ENCODE peak calls at places on chromosome 11, in seven cellular contexts. One of them, this sample, is unnamed.

GRCh38 chr11:119028346-119029068 is 2.2 kb downstream of the SLC37A4 start:
- ATAC-seq in left lung: no peak
- ATAC-seq in upper lobe of right lung: no peak
- ATAC-seq in activated CD8-positive, alpha-beta memory T cell treated with anti-CD3 and anti-CD28 coated beads, Interleukin-2, amount 10 ng/mL, durations not matched to agents 7 days and 5 days: no peak
- ATAC-seq in GM12878: no peak
- ATAC-seq in right lobe of liver: peak; percentile 47
- ATAC-seq in activated T-cell treated with anti-CD3 and anti-CD28 coated beads, Interleukin-2, amount 50 U/mL, for 4 hours: no peak
- ATAC-seq in this sample: no peak

GRCh38 chr11:36288442-36289225 is 590 bp downstream of the COMMD9 start:
- ATAC-seq in upper lobe of right lung: peak; percentile 43
- ATAC-seq in activated T-cell treated with anti-CD3 and anti-CD28 coated beads, Interleukin-2, amount 50 U/mL, for 4 hours: no peak
- ATAC-seq in GM12878: no peak
- ATAC-seq in right lobe of liver: peak; percentile 59
- ATAC-seq in activated CD8-positive, alpha-beta memory T cell treated with anti-CD3 and anti-CD28 coated beads, Interleukin-2, amount 10 ng/mL, durations not matched to agents 7 days and 5 days: no peak
- ATAC-seq in left lung: peak; percentile 44
- ATAC-seq in this sample: no peak

GRCh38 chr11:34730544-34731295 is 109.8 kb downstream of the EHF start:
- ATAC-seq in activated T-cell treated with anti-CD3 and anti-CD28 coated beads, Interleukin-2, amount 50 U/mL, for 4 hours: no peak
- ATAC-seq in left lung: no peak
- ATAC-seq in GM12878: no peak
- ATAC-seq in right lobe of liver: no peak
- ATAC-seq in activated CD8-positive, alpha-beta memory T cell treated with anti-CD3 and anti-CD28 coated beads, Interleukin-2, amount 10 ng/mL, durations not matched to agents 7 days and 5 days: no peak
- ATAC-seq in upper lobe of right lung: no peak
- ATAC-seq in this sample: no peak

GRCh38 chr11:86116386-86116726 is 47.5 kb upstream of the PICALM start:
- ATAC-seq in activated T-cell treated with anti-CD3 and anti-CD28 coated beads, Interleukin-2, amount 50 U/mL, for 4 hours: peak; percentile 94
- ATAC-seq in right lobe of liver: no peak
- ATAC-seq in left lung: peak; percentile 73
- ATAC-seq in GM12878: peak; percentile 94
- ATAC-seq in activated CD8-positive, alpha-beta memory T cell treated with anti-CD3 and anti-CD28 coated beads, Interleukin-2, amount 10 ng/mL, durations not matched to agents 7 days and 5 days: peak; percentile 91
- ATAC-seq in upper lobe of right lung: no peak
- ATAC-seq in this sample: peak; percentile 95

GRCh38 chr11:120186799-120187591 is 23.8 kb upstream of the OAF start:
- ATAC-seq in left lung: peak; percentile 24
- ATAC-seq in right lobe of liver: peak; percentile 26
- ATAC-seq in GM12878: peak; percentile 84
- ATAC-seq in activated T-cell treated with anti-CD3 and anti-CD28 coated beads, Interleukin-2, amount 50 U/mL, for 4 hours: peak; percentile 38
- ATAC-seq in activated CD8-positive, alpha-beta memory T cell treated with anti-CD3 and anti-CD28 coated beads, Interleukin-2, amount 10 ng/mL, durations not matched to agents 7 days and 5 days: peak; percentile 23
- ATAC-seq in upper lobe of right lung: no peak
- ATAC-seq in this sample: peak; percentile 75

GRCh38 chr11:10351435-10351767 is 46.5 kb downstream of the ADM start:
- ATAC-seq in upper lobe of right lung: no peak
- ATAC-seq in GM12878: no peak
- ATAC-seq in right lobe of liver: peak; percentile 74
- ATAC-seq in left lung: no peak
- ATAC-seq in activated CD8-positive, alpha-beta memory T cell treated with anti-CD3 and anti-CD28 coated beads, Interleukin-2, amount 10 ng/mL, durations not matched to agents 7 days and 5 days: no peak
- ATAC-seq in activated T-cell treated with anti-CD3 and anti-CD28 coated beads, Interleukin-2, amount 50 U/mL, for 4 hours: no peak
- ATAC-seq in this sample: no peak

GRCh38 chr11:11020747-11021149 is 162.9 kb upstream of the ZBED5 start:
- ATAC-seq in activated T-cell treated with anti-CD3 and anti-CD28 coated beads, Interleukin-2, amount 50 U/mL, for 4 hours: no peak
- ATAC-seq in GM12878: no peak
- ATAC-seq in left lung: no peak
- ATAC-seq in activated CD8-positive, alpha-beta memory T cell treated with anti-CD3 and anti-CD28 coated beads, Interleukin-2, amount 10 ng/mL, durations not matched to agents 7 days and 5 days: no peak
- ATAC-seq in right lobe of liver: no peak
- ATAC-seq in upper lobe of right lung: no peak
- ATAC-seq in this sample: no peak

GRCh38 chr11:19673924-19674390 is 38.7 kb upstream of the NAV2 start:
- ATAC-seq in GM12878: no peak
- ATAC-seq in activated T-cell treated with anti-CD3 and anti-CD28 coated beads, Interleukin-2, amount 50 U/mL, for 4 hours: no peak
- ATAC-seq in activated CD8-positive, alpha-beta memory T cell treated with anti-CD3 and anti-CD28 coated beads, Interleukin-2, amount 10 ng/mL, durations not matched to agents 7 days and 5 days: no peak
- ATAC-seq in right lobe of liver: no peak
- ATAC-seq in left lung: peak; percentile 77
- ATAC-seq in upper lobe of right lung: peak; percentile 76
- ATAC-seq in this sample: no peak

GRCh38 chr11:17075506-17075905 is 2.0 kb downstream of the RPS13 start:
- ATAC-seq in activated CD8-positive, alpha-beta memory T cell treated with anti-CD3 and anti-CD28 coated beads, Interleukin-2, amount 10 ng/mL, durations not matched to agents 7 days and 5 days: no peak
- ATAC-seq in upper lobe of right lung: no peak
- ATAC-seq in left lung: no peak
- ATAC-seq in right lobe of liver: no peak
- ATAC-seq in GM12878: no peak
- ATAC-seq in activated T-cell treated with anti-CD3 and anti-CD28 coated beads, Interleukin-2, amount 50 U/mL, for 4 hours: no peak
- ATAC-seq in this sample: no peak

GRCh38 chr11:114060402-114061052 is 1.0 kb downstream of the ZBTB16 start:
- ATAC-seq in activated T-cell treated with anti-CD3 and anti-CD28 coated beads, Interleukin-2, amount 50 U/mL, for 4 hours: peak; percentile 47
- ATAC-seq in GM12878: no peak
- ATAC-seq in right lobe of liver: peak; percentile 20
- ATAC-seq in left lung: peak; percentile 10
- ATAC-seq in upper lobe of right lung: peak; percentile 7
- ATAC-seq in activated CD8-positive, alpha-beta memory T cell treated with anti-CD3 and anti-CD28 coated beads, Interleukin-2, amount 10 ng/mL, durations not matched to agents 7 days and 5 days: peak; percentile 55
- ATAC-seq in this sample: peak; percentile 6

GRCh38 chr11:17744151-17744940 is 9.8 kb downstream of the KCNC1 start:
- ATAC-seq in activated T-cell treated with anti-CD3 and anti-CD28 coated beads, Interleukin-2, amount 50 U/mL, for 4 hours: no peak
- ATAC-seq in GM12878: no peak
- ATAC-seq in right lobe of liver: no peak
- ATAC-seq in left lung: no peak
- ATAC-seq in activated CD8-positive, alpha-beta memory T cell treated with anti-CD3 and anti-CD28 coated beads, Interleukin-2, amount 10 ng/mL, durations not matched to agents 7 days and 5 days: no peak
- ATAC-seq in upper lobe of right lung: no peak
- ATAC-seq in this sample: no peak

GRCh38 chr11:34351687-34352469 is 5.9 kb downstream of the ABTB2 start:
- ATAC-seq in activated T-cell treated with anti-CD3 and anti-CD28 coated beads, Interleukin-2, amount 50 U/mL, for 4 hours: no peak
- ATAC-seq in activated CD8-positive, alpha-beta memory T cell treated with anti-CD3 and anti-CD28 coated beads, Interleukin-2, amount 10 ng/mL, durations not matched to agents 7 days and 5 days: no peak
- ATAC-seq in right lobe of liver: no peak
- ATAC-seq in GM12878: peak; percentile 66
- ATAC-seq in left lung: no peak
- ATAC-seq in upper lobe of right lung: no peak
- ATAC-seq in this sample: peak; percentile 85

GRCh38 chr11:98549571-98549970 is 471.2 kb upstream of the CNTN5 start:
- ATAC-seq in activated T-cell treated with anti-CD3 and anti-CD28 coated beads, Interleukin-2, amount 50 U/mL, for 4 hours: no peak
- ATAC-seq in left lung: no peak
- ATAC-seq in upper lobe of right lung: no peak
- ATAC-seq in right lobe of liver: no peak
- ATAC-seq in activated CD8-positive, alpha-beta memory T cell treated with anti-CD3 and anti-CD28 coated beads, Interleukin-2, amount 10 ng/mL, durations not matched to agents 7 days and 5 days: no peak
- ATAC-seq in GM12878: no peak
- ATAC-seq in this sample: no peak

GRCh38 chr11:35764414-35764813 is 101.8 kb downstream of the TRIM44 start:
- ATAC-seq in GM12878: no peak
- ATAC-seq in activated T-cell treated with anti-CD3 and anti-CD28 coated beads, Interleukin-2, amount 50 U/mL, for 4 hours: no peak
- ATAC-seq in upper lobe of right lung: no peak
- ATAC-seq in left lung: no peak
- ATAC-seq in right lobe of liver: peak; percentile 82
- ATAC-seq in activated CD8-positive, alpha-beta memory T cell treated with anti-CD3 and anti-CD28 coated beads, Interleukin-2, amount 10 ng/mL, durations not matched to agents 7 days and 5 days: no peak
- ATAC-seq in this sample: no peak

GRCh38 chr11:45178223-45178622 is 31.8 kb downstream of the PRDM11 start:
- ATAC-seq in left lung: no peak
- ATAC-seq in activated T-cell treated with anti-CD3 and anti-CD28 coated beads, Interleukin-2, amount 50 U/mL, for 4 hours: no peak
- ATAC-seq in activated CD8-positive, alpha-beta memory T cell treated with anti-CD3 and anti-CD28 coated beads, Interleukin-2, amount 10 ng/mL, durations not matched to agents 7 days and 5 days: no peak
- ATAC-seq in upper lobe of right lung: no peak
- ATAC-seq in GM12878: no peak
- ATAC-seq in right lobe of liver: no peak
- ATAC-seq in this sample: no peak

GRCh38 chr11:88195908-88196307 is 20.7 kb upstream of the RAB38 start:
- ATAC-seq in GM12878: peak; percentile 50
- ATAC-seq in activated T-cell treated with anti-CD3 and anti-CD28 coated beads, Interleukin-2, amount 50 U/mL, for 4 hours: no peak
- ATAC-seq in activated CD8-positive, alpha-beta memory T cell treated with anti-CD3 and anti-CD28 coated beads, Interleukin-2, amount 10 ng/mL, durations not matched to agents 7 days and 5 days: no peak
- ATAC-seq in upper lobe of right lung: no peak
- ATAC-seq in left lung: no peak
- ATAC-seq in right lobe of liver: no peak
- ATAC-seq in this sample: no peak

GRCh38 chr11:72336163-72336562 is 92.2 kb upstream of the PHOX2A start:
- ATAC-seq in GM12878: no peak
- ATAC-seq in activated T-cell treated with anti-CD3 and anti-CD28 coated beads, Interleukin-2, amount 50 U/mL, for 4 hours: no peak
- ATAC-seq in right lobe of liver: no peak
- ATAC-seq in upper lobe of right lung: no peak
- ATAC-seq in left lung: no peak
- ATAC-seq in activated CD8-positive, alpha-beta memory T cell treated with anti-CD3 and anti-CD28 coated beads, Interleukin-2, amount 10 ng/mL, durations not matched to agents 7 days and 5 days: no peak
- ATAC-seq in this sample: no peak

GRCh38 chr11:112511271-112511670 is 250.6 kb upstream of the PLET1 start:
- ATAC-seq in GM12878: no peak
- ATAC-seq in left lung: no peak
- ATAC-seq in right lobe of liver: no peak
- ATAC-seq in activated CD8-positive, alpha-beta memory T cell treated with anti-CD3 and anti-CD28 coated beads, Interleukin-2, amount 10 ng/mL, durations not matched to agents 7 days and 5 days: no peak
- ATAC-seq in activated T-cell treated with anti-CD3 and anti-CD28 coated beads, Interleukin-2, amount 50 U/mL, for 4 hours: no peak
- ATAC-seq in upper lobe of right lung: no peak
- ATAC-seq in this sample: no peak

GRCh38 chr11:47850337-47850736 is 2.2 kb upstream of the NUP160 start:
- ATAC-seq in upper lobe of right lung: no peak
- ATAC-seq in left lung: no peak
- ATAC-seq in activated CD8-positive, alpha-beta memory T cell treated with anti-CD3 and anti-CD28 coated beads, Interleukin-2, amount 10 ng/mL, durations not matched to agents 7 days and 5 days: no peak
- ATAC-seq in activated T-cell treated with anti-CD3 and anti-CD28 coated beads, Interleukin-2, amount 50 U/mL, for 4 hours: no peak
- ATAC-seq in GM12878: no peak
- ATAC-seq in right lobe of liver: no peak
- ATAC-seq in this sample: peak; percentile 37

GRCh38 chr11:44032304-44033085 is 15.3 kb upstream of the ACCSL start:
- ATAC-seq in upper lobe of right lung: peak; percentile 88
- ATAC-seq in activated T-cell treated with anti-CD3 and anti-CD28 coated beads, Interleukin-2, amount 50 U/mL, for 4 hours: no peak
- ATAC-seq in left lung: peak; percentile 82
- ATAC-seq in activated CD8-positive, alpha-beta memory T cell treated with anti-CD3 and anti-CD28 coated beads, Interleukin-2, amount 10 ng/mL, durations not matched to agents 7 days and 5 days: no peak
- ATAC-seq in right lobe of liver: no peak
- ATAC-seq in GM12878: no peak
- ATAC-seq in this sample: no peak

GRCh38 chr11:130428692-130429681 is 578 bp upstream of the ADAMTS8 start:
- ATAC-seq in activated T-cell treated with anti-CD3 and anti-CD28 coated beads, Interleukin-2, amount 50 U/mL, for 4 hours: no peak
- ATAC-seq in left lung: no peak
- ATAC-seq in GM12878: no peak
- ATAC-seq in upper lobe of right lung: no peak
- ATAC-seq in right lobe of liver: no peak
- ATAC-seq in activated CD8-positive, alpha-beta memory T cell treated with anti-CD3 and anti-CD28 coated beads, Interleukin-2, amount 10 ng/mL, durations not matched to agents 7 days and 5 days: no peak
- ATAC-seq in this sample: no peak

GRCh38 chr11:64245401-64245796 is 1.3 kb downstream of the PPP1R14B start:
- ATAC-seq in upper lobe of right lung: no peak
- ATAC-seq in GM12878: no peak
- ATAC-seq in activated T-cell treated with anti-CD3 and anti-CD28 coated beads, Interleukin-2, amount 50 U/mL, for 4 hours: no peak
- ATAC-seq in left lung: no peak
- ATAC-seq in right lobe of liver: no peak
- ATAC-seq in activated CD8-positive, alpha-beta memory T cell treated with anti-CD3 and anti-CD28 coated beads, Interleukin-2, amount 10 ng/mL, durations not matched to agents 7 days and 5 days: no peak
- ATAC-seq in this sample: no peak

This sample was measured in stimulated activated memory B cell treated with anti-CD40 and anti-IgM and Interleukin-4, amounts not matched to agents 10 μg/mL and 1 μg/mL and 100 μg/mL, for 72 hours.